ENCODE peak calls at places on chromosomes 2 and 18, in eight cellular contexts. One of them, this sample, is unnamed. For H3K4me1 and H3K9me3, the result is how much of the 10 kb centered on the place peaks cover.

GRCh38 chr18:4130734-4131719 is 324.1 kb downstream of the DLGAP1 start:
- DNase-seq in ovary: no peak
- DNase-seq in fibroblast of lung: no peak
- DNase-seq in A549: no peak
- DNase-seq in colonic mucosa: no peak
- DNase-seq in endothelial cell of umbilical vein: no peak
- DNase-seq in cardiac muscle cell: no peak
- DNase-seq in esophagus squamous epithelium: no peak
- DNase-seq in this sample: no peak

GRCh38 chr18:3297025-3297984 is 35.4 kb downstream of the MYL12B start:
- DNase-seq in endothelial cell of umbilical vein: peak
- DNase-seq in A549: peak
- DNase-seq in ovary: peak
- DNase-seq in cardiac muscle cell: peak
- DNase-seq in fibroblast of lung: peak
- DNase-seq in colonic mucosa: peak
- DNase-seq in esophagus squamous epithelium: peak
- DNase-seq in this sample: peak

GRCh38 chr2:182618672-182619079 is 97.4 kb upstream of the DNAJC10 start:
- DNase-seq in colonic mucosa: no peak
- DNase-seq in cardiac muscle cell: no peak
- DNase-seq in fibroblast of lung: peak
- DNase-seq in esophagus squamous epithelium: no peak
- DNase-seq in ovary: no peak
- DNase-seq in endothelial cell of umbilical vein: no peak
- DNase-seq in A549: peak
- DNase-seq in this sample: no peak

GRCh38 chr2:179817181-179817841 is 44.1 kb downstream of the ZNF385B start:
- DNase-seq in ovary: no peak
- DNase-seq in fibroblast of lung: peak
- DNase-seq in A549: no peak
- DNase-seq in esophagus squamous epithelium: no peak
- DNase-seq in cardiac muscle cell: no peak
- DNase-seq in endothelial cell of umbilical vein: no peak
- DNase-seq in colonic mucosa: no peak
- DNase-seq in this sample: no peak

GRCh38 chr2:170924969-170925368 is 4.1 kb upstream of the GORASP2 start:
- DNase-seq in esophagus squamous epithelium: no peak
- DNase-seq in endothelial cell of umbilical vein: no peak
- DNase-seq in cardiac muscle cell: no peak
- DNase-seq in colonic mucosa: no peak
- DNase-seq in A549: no peak
- DNase-seq in fibroblast of lung: no peak
- DNase-seq in ovary: no peak
- DNase-seq in this sample: no peak

GRCh38 chr2:63023444-63023843 is 27.2 kb upstream of the OTX1 start:
- DNase-seq in colonic mucosa: no peak
- DNase-seq in cardiac muscle cell: peak
- DNase-seq in endothelial cell of umbilical vein: peak
- DNase-seq in esophagus squamous epithelium: no peak
- DNase-seq in fibroblast of lung: peak
- DNase-seq in ovary: no peak
- DNase-seq in A549: peak
- DNase-seq in this sample: no peak

GRCh38 chr2:95316466-95317122 is 19.4 kb downstream of the KCNIP3 start:
- DNase-seq in colonic mucosa: no peak
- DNase-seq in ovary: no peak
- DNase-seq in cardiac muscle cell: no peak
- DNase-seq in esophagus squamous epithelium: no peak
- DNase-seq in fibroblast of lung: peak
- DNase-seq in A549: no peak
- DNase-seq in endothelial cell of umbilical vein: no peak
- DNase-seq in this sample: no peak

GRCh38 chr2:134120160-134120717 is 133.6 kb upstream of the MGAT5 start:
- DNase-seq in cardiac muscle cell: peak
- DNase-seq in esophagus squamous epithelium: no peak
- DNase-seq in endothelial cell of umbilical vein: peak
- DNase-seq in ovary: peak
- DNase-seq in A549: no peak
- DNase-seq in colonic mucosa: no peak
- DNase-seq in fibroblast of lung: no peak
- DNase-seq in this sample: no peak

GRCh38 chr2:211068108-211068780 is 511.8 kb downstream of the CPS1 start:
- DNase-seq in A549: no peak
- DNase-seq in colonic mucosa: no peak
- DNase-seq in fibroblast of lung: no peak
- DNase-seq in endothelial cell of umbilical vein: no peak
- DNase-seq in ovary: no peak
- DNase-seq in esophagus squamous epithelium: no peak
- DNase-seq in cardiac muscle cell: no peak
- DNase-seq in this sample: no peak

GRCh38 chr2:84800194-84800805 is 80.6 kb downstream of the TRABD2A start:
- DNase-seq in colonic mucosa: no peak
- DNase-seq in cardiac muscle cell: no peak
- DNase-seq in A549: no peak
- DNase-seq in ovary: no peak
- DNase-seq in fibroblast of lung: no peak
- DNase-seq in esophagus squamous epithelium: no peak
- DNase-seq in endothelial cell of umbilical vein: no peak
- DNase-seq in this sample: no peak

GRCh38 chr2:62653582-62654422 is 51.7 kb upstream of the EHBP1 start:
- DNase-seq in fibroblast of lung: peak
- DNase-seq in ovary: no peak
- DNase-seq in cardiac muscle cell: no peak
- DNase-seq in colonic mucosa: no peak
- DNase-seq in esophagus squamous epithelium: no peak
- DNase-seq in A549: peak
- DNase-seq in endothelial cell of umbilical vein: no peak
- DNase-seq in this sample: no peak

GRCh38 chr18:23635283-23636040 is 27.2 kb downstream of the ANKRD29 start:
- DNase-seq in cardiac muscle cell: no peak
- DNase-seq in A549: no peak
- DNase-seq in fibroblast of lung: peak
- DNase-seq in endothelial cell of umbilical vein: no peak
- DNase-seq in ovary: no peak
- DNase-seq in esophagus squamous epithelium: no peak
- DNase-seq in colonic mucosa: no peak
- DNase-seq in this sample: no peak

GRCh38 chr2:105875241-105875640 is 130.5 kb downstream of the NCK2 start:
- DNase-seq in fibroblast of lung: no peak
- DNase-seq in cardiac muscle cell: no peak
- DNase-seq in endothelial cell of umbilical vein: no peak
- DNase-seq in A549: no peak
- DNase-seq in ovary: no peak
- DNase-seq in colonic mucosa: no peak
- DNase-seq in esophagus squamous epithelium: no peak
- DNase-seq in this sample: no peak

GRCh38 chr2:47072018-47072691 is 83.0 kb downstream of the STPG4 start:
- DNase-seq in esophagus squamous epithelium: no peak
- DNase-seq in cardiac muscle cell: no peak
- DNase-seq in endothelial cell of umbilical vein: no peak
- DNase-seq in colonic mucosa: peak
- DNase-seq in A549: peak
- DNase-seq in ovary: peak
- DNase-seq in fibroblast of lung: peak
- DNase-seq in this sample: peak

GRCh38 chr2:26536371-26537068 is 58.6 kb upstream of the OTOF start:
- DNase-seq in fibroblast of lung: no peak
- DNase-seq in colonic mucosa: no peak
- DNase-seq in endothelial cell of umbilical vein: no peak
- DNase-seq in A549: no peak
- DNase-seq in cardiac muscle cell: no peak
- DNase-seq in ovary: no peak
- DNase-seq in esophagus squamous epithelium: no peak
- DNase-seq in this sample: no peak

GRCh38 chr2:200272320-200272719 is 34.2 kb upstream of the SPATS2L start:
- DNase-seq in esophagus squamous epithelium: no peak
- DNase-seq in fibroblast of lung: no peak
- DNase-seq in A549: no peak
- DNase-seq in colonic mucosa: no peak
- DNase-seq in ovary: no peak
- DNase-seq in endothelial cell of umbilical vein: no peak
- DNase-seq in cardiac muscle cell: no peak
- DNase-seq in this sample: no peak

GRCh38 chr2:241595600-241596140 is 37.1 kb downstream of the BOK start:
- DNase-seq in colonic mucosa: no peak
- DNase-seq in ovary: no peak
- DNase-seq in endothelial cell of umbilical vein: peak
- DNase-seq in esophagus squamous epithelium: no peak
- DNase-seq in fibroblast of lung: no peak
- DNase-seq in A549: no peak
- DNase-seq in cardiac muscle cell: peak
- DNase-seq in this sample: no peak

GRCh38 chr2:205947621-205948495 is 138.1 kb downstream of the INO80D start:
- DNase-seq in ovary: peak
- DNase-seq in endothelial cell of umbilical vein: peak
- DNase-seq in fibroblast of lung: peak
- DNase-seq in cardiac muscle cell: peak
- DNase-seq in A549: peak
- DNase-seq in esophagus squamous epithelium: no peak
- DNase-seq in colonic mucosa: peak
- DNase-seq in this sample: peak

GRCh38 chr2:29878898-29879297 is 42.5 kb downstream of the ALK start:
- DNase-seq in esophagus squamous epithelium: no peak
- DNase-seq in colonic mucosa: no peak
- DNase-seq in cardiac muscle cell: no peak
- DNase-seq in endothelial cell of umbilical vein: no peak
- DNase-seq in fibroblast of lung: peak
- DNase-seq in ovary: no peak
- DNase-seq in A549: peak
- DNase-seq in this sample: no peak

GRCh38 chr2:118242216-118242615 is 153.9 kb downstream of the INSIG2 start:
- DNase-seq in colonic mucosa: no peak
- DNase-seq in A549: no peak
- DNase-seq in fibroblast of lung: peak
- DNase-seq in ovary: no peak
- DNase-seq in esophagus squamous epithelium: no peak
- DNase-seq in cardiac muscle cell: no peak
- DNase-seq in endothelial cell of umbilical vein: no peak
- DNase-seq in this sample: no peak

GRCh38 chr2:19369341-19369955 is 11.0 kb upstream of the OSR1 start:
- DNase-seq in colonic mucosa: no peak
- DNase-seq in cardiac muscle cell: no peak
- DNase-seq in A549: peak
- DNase-seq in fibroblast of lung: peak
- DNase-seq in esophagus squamous epithelium: no peak
- DNase-seq in ovary: no peak
- DNase-seq in endothelial cell of umbilical vein: no peak
- DNase-seq in this sample: no peak

GRCh38 chr2:48346124-48346536 is 183.8 kb upstream of the STON1 start:
- DNase-seq in fibroblast of lung: peak
- DNase-seq in colonic mucosa: peak
- DNase-seq in endothelial cell of umbilical vein: peak
- DNase-seq in cardiac muscle cell: no peak
- DNase-seq in esophagus squamous epithelium: no peak
- DNase-seq in A549: peak
- DNase-seq in ovary: no peak
- DNase-seq in this sample: peak

GRCh38 chr2:96859681-96860064 is 1.9 kb upstream of the ANKRD39 start:
- DNase-seq in A549: no peak
- DNase-seq in endothelial cell of umbilical vein: no peak
- DNase-seq in cardiac muscle cell: no peak
- DNase-seq in colonic mucosa: no peak
- DNase-seq in ovary: no peak
- DNase-seq in fibroblast of lung: no peak
- DNase-seq in esophagus squamous epithelium: no peak
- DNase-seq in this sample: no peak
- H3K4me1 ChIP-seq in A549: under half
- H3K4me1 ChIP-seq in endothelial cell of umbilical vein: under half
- H3K4me1 ChIP-seq in cardiac muscle cell: under half
- H3K4me1 ChIP-seq in colonic mucosa: under half
- H3K4me1 ChIP-seq in ovary: under half
- H3K4me1 ChIP-seq in fibroblast of lung: under half
- H3K4me1 ChIP-seq in esophagus squamous epithelium: under half
- H3K4me1 ChIP-seq in this sample: under half

GRCh38 chr18:35335861-35336260 is 8.4 kb downstream of the ZNF24 start:
- DNase-seq in cardiac muscle cell: no peak
- DNase-seq in fibroblast of lung: no peak
- DNase-seq in esophagus squamous epithelium: no peak
- DNase-seq in A549: no peak
- DNase-seq in ovary: no peak
- DNase-seq in endothelial cell of umbilical vein: no peak
- DNase-seq in colonic mucosa: no peak
- DNase-seq in this sample: no peak
- H3K9me3 ChIP-seq in cardiac muscle cell: under half
- H3K9me3 ChIP-seq in fibroblast of lung: under half
- H3K9me3 ChIP-seq in esophagus squamous epithelium: under half
- H3K9me3 ChIP-seq in A549: half or more
- H3K9me3 ChIP-seq in ovary: under half
- H3K9me3 ChIP-seq in endothelial cell of umbilical vein: under half
- H3K9me3 ChIP-seq in colonic mucosa: under half
- H3K9me3 ChIP-seq in this sample: under half

DNA sequence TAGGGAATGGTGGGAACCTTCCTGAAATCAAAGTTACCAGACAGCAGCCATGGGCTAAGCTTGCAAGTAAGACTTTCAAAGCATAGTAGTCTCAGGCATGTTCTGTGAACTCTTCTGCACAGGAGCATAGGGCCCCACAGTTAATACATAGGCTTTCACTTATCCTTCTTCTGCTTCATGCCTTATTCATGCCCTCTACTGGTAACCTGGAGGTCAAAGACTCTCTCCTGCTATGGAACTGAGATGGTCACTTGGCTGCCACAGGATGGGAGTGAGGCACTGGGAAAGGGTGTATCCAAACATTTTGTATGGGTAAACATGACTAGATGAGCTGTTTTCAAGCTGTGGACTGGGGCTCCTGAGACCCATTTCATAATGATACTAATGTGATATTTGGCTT is 49.1 kb upstream of the ZNF638 start:
- DNase-seq in esophagus squamous epithelium: no peak
- DNase-seq in A549: peak
- DNase-seq in fibroblast of lung: no peak
- DNase-seq in colonic mucosa: no peak
- DNase-seq in ovary: no peak
- DNase-seq in cardiac muscle cell: peak
- DNase-seq in endothelial cell of umbilical vein: no peak
- DNase-seq in this sample: no peak
- TF ChIP-seq CTCF in esophagus squamous epithelium: peak
- TF ChIP-seq CTCF in A549: peak
- TF ChIP-seq CTCF in fibroblast of lung: no peak
- TF ChIP-seq CTCF in colonic mucosa: no peak
- TF ChIP-seq CTCF in ovary: no peak
- TF ChIP-seq CTCF in cardiac muscle cell: peak
- TF ChIP-seq CTCF in endothelial cell of umbilical vein: no peak
- TF ChIP-seq CTCF in this sample: no peak

DNA sequence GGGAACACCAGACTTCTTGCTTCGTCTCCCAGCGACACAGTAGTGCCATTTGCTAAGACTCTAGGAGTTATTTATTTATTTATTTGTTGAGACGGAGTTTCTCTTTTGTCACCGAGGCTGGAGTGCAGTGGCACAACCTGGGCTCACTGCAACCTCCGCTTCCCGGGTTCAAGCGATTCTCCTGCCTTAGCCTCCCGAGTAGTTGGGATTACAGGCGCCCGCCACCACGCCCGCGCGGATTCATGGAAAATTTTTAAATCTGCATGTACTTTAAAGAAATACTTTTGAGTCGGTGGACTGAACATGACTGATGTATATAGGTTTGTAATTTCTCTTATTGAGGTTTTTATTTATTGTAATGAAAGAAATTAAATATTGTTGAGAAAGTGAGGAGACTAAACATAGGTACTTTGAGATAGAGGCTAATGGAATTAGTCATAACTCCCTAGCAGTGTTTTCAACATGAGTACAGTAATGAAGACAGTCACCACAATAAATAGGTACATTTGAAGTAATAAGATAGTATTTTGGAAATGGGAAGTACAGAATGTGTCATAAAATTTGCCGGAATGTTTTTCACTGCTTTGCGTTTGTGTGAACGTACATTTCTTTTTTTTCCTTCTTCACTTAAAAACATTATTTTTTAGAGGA is 983 bp downstream of the MTX2 start:
- DNase-seq in ovary: no peak
- DNase-seq in esophagus squamous epithelium: no peak
- DNase-seq in endothelial cell of umbilical vein: no peak
- DNase-seq in fibroblast of lung: no peak
- DNase-seq in A549: no peak
- DNase-seq in cardiac muscle cell: no peak
- DNase-seq in colonic mucosa: peak
- DNase-seq in this sample: no peak
- H3K4me1 ChIP-seq in ovary: under half
- H3K4me1 ChIP-seq in esophagus squamous epithelium: under half
- H3K4me1 ChIP-seq in endothelial cell of umbilical vein: under half
- H3K4me1 ChIP-seq in fibroblast of lung: under half
- H3K4me1 ChIP-seq in A549: under half
- H3K4me1 ChIP-seq in cardiac muscle cell: under half
- H3K4me1 ChIP-seq in colonic mucosa: under half
- H3K4me1 ChIP-seq in this sample: under half